ENCODE peak calls at places on chromosomes 4 and X, in eight cellular contexts. E, A, D, S, U, W, R and L are unnamed samples.

GRCh38 chrX:13048265-13048664 is 3.8 kb upstream of the FAM9C start:
- DNase-seq in E (no peak), A (no peak), D (no peak), S (no peak), U (no peak), W (no peak), R (no peak), L (no peak)

GRCh38 chr4:144627663-144628076 is 18.3 kb upstream of the HHIP start:
- DNase-seq in E (no peak), A (no peak), D (no peak), S (no peak), U (no peak), W (no peak), R (no peak), L (no peak)

GRCh38 chr4:155785828-155786227 is 27.0 kb downstream of the GUCY1B1 start:
- DNase-seq in E (no peak), A (no peak), D (no peak), S (no peak), U (no peak), W (no peak), R (no peak), L (no peak)

GRCh38 chr4:128957459-128957858 is 135.9 kb downstream of the SCLT1 start:
- DNase-seq in E (no peak), A (no peak), D (no peak), S (no peak), U (no peak), W (no peak), R (no peak), L (no peak)

GRCh38 chr4:26879805-26880204 is 19.2 kb downstream of the STIM2 start:
- DNase-seq in E (no peak), A (no peak), D (no peak), S (no peak), U (no peak), W (no peak), R (no peak), L (no peak)

GRCh38 chr4:14929669-14930068 is 72.6 kb upstream of the CPEB2 start:
- DNase-seq in E (no peak), A (no peak), D (no peak), S (no peak), U (no peak), W (no peak), R (no peak), L (no peak)

GRCh38 chr4:163048447-163048846 is 118.2 kb downstream of the NAF1 start:
- DNase-seq in E (peak; percentile 34), A (no peak), D (no peak), S (no peak), U (no peak), W (no peak), R (no peak), L (no peak)

GRCh38 chrX:150464001-150464400 is 100.9 kb downstream of the MAMLD1 start:
- DNase-seq in E (no peak), A (no peak), D (no peak), S (no peak), U (no peak), W (no peak), R (no peak), L (no peak)

GRCh38 chrX:11792461-11793421 is 34.7 kb downstream of the MSL3 start:
- DNase-seq in E (no peak), A (no peak), D (no peak), S (no peak), U (no peak), W (peak; percentile 8), R (no peak), L (no peak)

GRCh38 chrX:65871671-65872311 is 168.1 kb downstream of the VSIG4 start:
- DNase-seq in E (peak; percentile 67), A (no peak), D (no peak), S (no peak), U (no peak), W (no peak), R (no peak), L (no peak)

GRCh38 chr4:133618963-133619362 is 469.9 kb downstream of the PCDH10 start:
- DNase-seq in E (no peak), A (no peak), D (no peak), S (no peak), U (no peak), W (no peak), R (no peak), L (no peak)

GRCh38 chr4:54937501-54937900 is 187.9 kb downstream of the KDR start:
- DNase-seq in E (no peak), A (no peak), D (no peak), S (no peak), U (no peak), W (no peak), R (no peak), L (no peak)

GRCh38 chr4:55321707-55322264 is 24.3 kb upstream of the SRD5A3 start:
- DNase-seq in E (peak; percentile 88), A (peak; percentile 53), D (no peak), S (no peak), U (peak; percentile 76), W (peak; percentile 70), R (peak; percentile 76), L (peak; percentile 61)

GRCh38 chr4:12679217-12679616 is 804.9 kb downstream of the RAB28 start:
- DNase-seq in E (peak; percentile 2), A (no peak), D (no peak), S (no peak), U (no peak), W (no peak), R (no peak), L (no peak)

GRCh38 chrX:9788908-9789307 is 2.7 kb downstream of the SHROOM2 start:
- DNase-seq in E (no peak), A (no peak), D (peak; percentile 13), S (no peak), U (no peak), W (peak; percentile 73), R (no peak), L (no peak)

GRCh38 chr4:94523617-94524016 is 71.9 kb downstream of the PDLIM5 start:
- DNase-seq in E (no peak), A (no peak), D (no peak), S (no peak), U (no peak), W (no peak), R (no peak), L (no peak)
- H3K27ac ChIP-seq in E (peak overlapping the region; percentile 63), A (no peak overlapping the region), D (no peak overlapping the region), S (no peak overlapping the region), U (peak overlapping the region; percentile 71), W (no peak overlapping the region), R (peak overlapping the region; percentile 25), L (no peak overlapping the region)

DNA sequence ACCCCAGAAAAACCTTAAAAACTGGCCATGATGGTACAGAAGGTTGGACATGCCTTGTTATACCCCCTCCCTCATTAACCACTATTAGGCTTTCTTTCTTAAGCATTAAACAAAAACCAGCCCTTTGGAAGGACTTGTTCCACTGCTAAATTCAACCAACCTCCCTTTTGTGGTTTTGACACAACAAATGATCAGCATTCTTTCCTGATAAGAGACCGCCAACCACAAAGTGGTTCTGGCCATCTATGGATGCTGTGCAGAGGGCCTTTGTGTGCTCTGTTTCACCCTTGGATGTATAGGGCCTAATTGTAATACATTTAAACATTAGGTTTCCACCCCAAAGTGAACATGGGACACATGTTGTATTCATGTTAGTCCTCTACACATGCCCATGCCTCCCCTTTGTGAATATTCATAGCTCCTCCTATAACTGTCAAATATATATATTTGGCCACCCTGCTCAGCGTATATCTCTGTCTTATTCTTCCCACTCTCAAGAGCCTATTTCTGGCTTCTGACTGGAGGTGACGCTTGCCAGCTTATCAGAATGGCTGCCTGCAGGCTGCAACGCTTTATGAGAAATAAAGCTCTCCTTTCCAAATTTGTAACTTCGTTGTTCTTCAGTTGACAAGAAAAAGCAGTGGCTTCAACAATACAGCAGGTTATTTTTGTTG is 126.6 kb downstream of the NPNT start:
- DNase-seq in E (no peak), A (no peak), D (no peak), S (no peak), U (no peak), W (no peak), R (no peak), L (no peak)
- H3K27ac ChIP-seq in E (no peak overlapping the region), A (no peak overlapping the region), D (no peak overlapping the region), S (no peak overlapping the region), U (no peak overlapping the region), W (no peak overlapping the region), R (no peak overlapping the region), L (no peak overlapping the region)

DNA sequence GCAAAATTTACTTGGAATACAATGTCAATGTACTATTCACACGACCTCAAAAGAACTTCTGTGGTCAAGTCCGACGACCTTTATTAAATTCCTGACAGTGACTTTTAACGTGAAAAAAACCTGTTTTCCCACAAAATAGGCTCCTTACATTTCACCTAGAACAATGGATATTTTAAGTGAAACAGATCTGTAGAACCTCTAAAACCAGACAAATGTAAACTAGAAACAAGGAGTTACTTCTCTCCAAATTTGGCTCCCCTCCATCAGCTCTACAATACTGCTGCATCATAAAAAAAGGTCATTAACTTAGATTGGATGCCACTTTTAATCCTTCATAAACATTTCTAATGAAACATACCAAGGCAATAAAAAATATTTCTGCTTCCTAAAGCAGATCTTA is 1.2 kb downstream of the NEK1 start:
- DNase-seq in E (no peak), A (no peak), D (no peak), S (no peak), U (no peak), W (no peak), R (no peak), L (no peak)
- H3K27ac ChIP-seq in E (no peak overlapping the region), A (no peak overlapping the region), D (no peak overlapping the region), S (no peak overlapping the region), U (peak overlapping the region; percentile 98), W (no peak overlapping the region), R (no peak overlapping the region), L (no peak overlapping the region)

GRCh38 chrX:15750611-15751159 is 12.6 kb downstream of the CA5B start:
- DNase-seq in E (no peak), A (no peak), D (no peak), S (no peak), U (no peak), W (no peak), R (no peak), L (no peak)

GRCh38 chrX:15745179-15745578 is 7.1 kb downstream of the CA5B start:
- DNase-seq in E (no peak), A (no peak), D (no peak), S (no peak), U (no peak), W (no peak), R (no peak), L (no peak)

GRCh38 chrX:15747626-15748173 is 9.6 kb downstream of the CA5B start:
- DNase-seq in E (no peak), A (no peak), D (no peak), S (no peak), U (no peak), W (peak; percentile 32), R (no peak), L (no peak)

GRCh38 chrX:15751160-15751819 is 13.2 kb downstream of the CA5B start:
- DNase-seq in E (no peak), A (no peak), D (no peak), S (no peak), U (no peak), W (peak; percentile 20), R (no peak), L (no peak)

GRCh38 chrX:15749642-15750610 is 11.9 kb downstream of the CA5B start:
- DNase-seq in E (no peak), A (peak; percentile 30), D (no peak), S (no peak), U (no peak), W (no peak), R (no peak), L (no peak)
- H3K27ac ChIP-seq in E (no peak overlapping the region), A (peak overlapping the region; percentile 79), D (peak overlapping the region; percentile 2), S (peak overlapping the region; percentile 84), U (peak overlapping the region; percentile 90), W (peak overlapping the region; percentile 57), R (peak overlapping the region; percentile 72), L (peak overlapping the region; percentile 61)

GRCh38 chr4:153655004-153655541 is 29.0 kb upstream of the TLR2 start:
- DNase-seq in E (no peak), A (no peak), D (no peak), S (no peak), U (no peak), W (no peak), R (no peak), L (no peak)
- H3K27ac ChIP-seq in E (no peak overlapping the region), A (peak overlapping the region; percentile 67), D (no peak overlapping the region), S (no peak overlapping the region), U (peak overlapping the region; percentile 58), W (no peak overlapping the region), R (peak overlapping the region; percentile 52), L (peak overlapping the region; percentile 61)